ENCODE peak calls at places on chromosomes 5 and 9, in ten cellular contexts. One of them, this sample, is unnamed.

GRCh38 chr9:38058452-38059232 is 10.4 kb downstream of the SHB start:
- DNase-seq in hepatic stellate cell: no peak
- DNase-seq in iPS-NIHi11: no peak
- DNase-seq in activated CD8-positive, alpha-beta memory T cell treated with anti-CD3 and anti-CD28 coated beads for 4 hours: no peak
- DNase-seq in astrocyte of the hippocampus: no peak
- DNase-seq in progenitor cell of endocrine pancreas: no peak
- DNase-seq in brain microvascular endothelial cell: no peak
- DNase-seq in kidney tubule cell: no peak
- DNase-seq in ACHN: no peak
- DNase-seq in activated naive CD4-positive, alpha-beta T cell treated with anti-CD3 and anti-CD28 coated beads for 36 hours: no peak
- DNase-seq in this sample: no peak

GRCh38 chr9:88433583-88434240 is 45.5 kb downstream of the SPIN1 start:
- DNase-seq in hepatic stellate cell: no peak
- DNase-seq in iPS-NIHi11: no peak
- DNase-seq in activated CD8-positive, alpha-beta memory T cell treated with anti-CD3 and anti-CD28 coated beads for 4 hours: no peak
- DNase-seq in astrocyte of the hippocampus: peak; percentile 39
- DNase-seq in progenitor cell of endocrine pancreas: no peak
- DNase-seq in brain microvascular endothelial cell: peak; percentile 36
- DNase-seq in kidney tubule cell: peak; percentile 64
- DNase-seq in ACHN: peak; percentile 11
- DNase-seq in activated naive CD4-positive, alpha-beta T cell treated with anti-CD3 and anti-CD28 coated beads for 36 hours: no peak
- DNase-seq in this sample: no peak

GRCh38 chr9:113578279-113578865 is 114.8 kb downstream of the RGS3 start:
- DNase-seq in hepatic stellate cell: no peak
- DNase-seq in iPS-NIHi11: no peak
- DNase-seq in activated CD8-positive, alpha-beta memory T cell treated with anti-CD3 and anti-CD28 coated beads for 4 hours: no peak
- DNase-seq in astrocyte of the hippocampus: no peak
- DNase-seq in progenitor cell of endocrine pancreas: no peak
- DNase-seq in brain microvascular endothelial cell: no peak
- DNase-seq in kidney tubule cell: no peak
- DNase-seq in ACHN: no peak
- DNase-seq in activated naive CD4-positive, alpha-beta T cell treated with anti-CD3 and anti-CD28 coated beads for 36 hours: peak; percentile 26
- DNase-seq in this sample: no peak

GRCh38 chr5:109451161-109451560 is 41.4 kb upstream of the PJA2 start:
- DNase-seq in hepatic stellate cell: no peak
- DNase-seq in iPS-NIHi11: peak; percentile 16
- DNase-seq in activated CD8-positive, alpha-beta memory T cell treated with anti-CD3 and anti-CD28 coated beads for 4 hours: no peak
- DNase-seq in astrocyte of the hippocampus: peak; percentile 56
- DNase-seq in progenitor cell of endocrine pancreas: no peak
- DNase-seq in brain microvascular endothelial cell: no peak
- DNase-seq in kidney tubule cell: no peak
- DNase-seq in ACHN: no peak
- DNase-seq in activated naive CD4-positive, alpha-beta T cell treated with anti-CD3 and anti-CD28 coated beads for 36 hours: no peak
- DNase-seq in this sample: no peak

GRCh38 chr5:7991125-7991821 is 122.3 kb downstream of the MTRR start:
- DNase-seq in hepatic stellate cell: no peak
- DNase-seq in iPS-NIHi11: peak; percentile 29
- DNase-seq in activated CD8-positive, alpha-beta memory T cell treated with anti-CD3 and anti-CD28 coated beads for 4 hours: no peak
- DNase-seq in astrocyte of the hippocampus: no peak
- DNase-seq in progenitor cell of endocrine pancreas: no peak
- DNase-seq in brain microvascular endothelial cell: no peak
- DNase-seq in kidney tubule cell: no peak
- DNase-seq in ACHN: peak; percentile 6
- DNase-seq in activated naive CD4-positive, alpha-beta T cell treated with anti-CD3 and anti-CD28 coated beads for 36 hours: no peak
- DNase-seq in this sample: no peak

GRCh38 chr9:90724880-90725279 is 76.7 kb upstream of the SYK start:
- DNase-seq in hepatic stellate cell: no peak
- DNase-seq in iPS-NIHi11: no peak
- DNase-seq in activated CD8-positive, alpha-beta memory T cell treated with anti-CD3 and anti-CD28 coated beads for 4 hours: no peak
- DNase-seq in astrocyte of the hippocampus: no peak
- DNase-seq in progenitor cell of endocrine pancreas: no peak
- DNase-seq in brain microvascular endothelial cell: no peak
- DNase-seq in kidney tubule cell: no peak
- DNase-seq in ACHN: no peak
- DNase-seq in activated naive CD4-positive, alpha-beta T cell treated with anti-CD3 and anti-CD28 coated beads for 36 hours: no peak
- DNase-seq in this sample: no peak

GRCh38 chr9:130319300-130319699 is 53.7 kb downstream of the HMCN2 start:
- DNase-seq in hepatic stellate cell: no peak
- DNase-seq in iPS-NIHi11: no peak
- DNase-seq in activated CD8-positive, alpha-beta memory T cell treated with anti-CD3 and anti-CD28 coated beads for 4 hours: no peak
- DNase-seq in astrocyte of the hippocampus: no peak
- DNase-seq in progenitor cell of endocrine pancreas: no peak
- DNase-seq in brain microvascular endothelial cell: no peak
- DNase-seq in kidney tubule cell: peak; percentile 4
- DNase-seq in ACHN: no peak
- DNase-seq in activated naive CD4-positive, alpha-beta T cell treated with anti-CD3 and anti-CD28 coated beads for 36 hours: no peak
- DNase-seq in this sample: no peak

GRCh38 chr5:125835293-125836172 is 587.7 kb upstream of the GRAMD2B start:
- DNase-seq in hepatic stellate cell: peak; percentile 22
- DNase-seq in iPS-NIHi11: peak; percentile 61
- DNase-seq in activated CD8-positive, alpha-beta memory T cell treated with anti-CD3 and anti-CD28 coated beads for 4 hours: no peak
- DNase-seq in astrocyte of the hippocampus: peak; percentile 66
- DNase-seq in progenitor cell of endocrine pancreas: peak; percentile 22
- DNase-seq in brain microvascular endothelial cell: peak; percentile 39
- DNase-seq in kidney tubule cell: peak; percentile 53
- DNase-seq in ACHN: peak; percentile 49
- DNase-seq in activated naive CD4-positive, alpha-beta T cell treated with anti-CD3 and anti-CD28 coated beads for 36 hours: no peak
- DNase-seq in this sample: no peak

GRCh38 chr9:17462869-17463464 is 115.9 kb upstream of the SH3GL2 start:
- DNase-seq in hepatic stellate cell: peak; percentile 4
- DNase-seq in iPS-NIHi11: peak; percentile 41
- DNase-seq in activated CD8-positive, alpha-beta memory T cell treated with anti-CD3 and anti-CD28 coated beads for 4 hours: no peak
- DNase-seq in astrocyte of the hippocampus: peak; percentile 78
- DNase-seq in progenitor cell of endocrine pancreas: no peak
- DNase-seq in brain microvascular endothelial cell: peak; percentile 45
- DNase-seq in kidney tubule cell: peak; percentile 59
- DNase-seq in ACHN: peak; percentile 55
- DNase-seq in activated naive CD4-positive, alpha-beta T cell treated with anti-CD3 and anti-CD28 coated beads for 36 hours: peak; percentile 32
- DNase-seq in this sample: no peak

GRCh38 chr5:131983244-131983771 is 28.1 kb downstream of the ACSL6 start:
- DNase-seq in hepatic stellate cell: no peak
- DNase-seq in iPS-NIHi11: no peak
- DNase-seq in activated CD8-positive, alpha-beta memory T cell treated with anti-CD3 and anti-CD28 coated beads for 4 hours: no peak
- DNase-seq in astrocyte of the hippocampus: peak; percentile 80
- DNase-seq in progenitor cell of endocrine pancreas: no peak
- DNase-seq in brain microvascular endothelial cell: no peak
- DNase-seq in kidney tubule cell: no peak
- DNase-seq in ACHN: no peak
- DNase-seq in activated naive CD4-positive, alpha-beta T cell treated with anti-CD3 and anti-CD28 coated beads for 36 hours: no peak
- DNase-seq in this sample: no peak

GRCh38 chr5:84374568-84374967 is 10.1 kb downstream of the EDIL3 start:
- DNase-seq in hepatic stellate cell: no peak
- DNase-seq in iPS-NIHi11: no peak
- DNase-seq in activated CD8-positive, alpha-beta memory T cell treated with anti-CD3 and anti-CD28 coated beads for 4 hours: no peak
- DNase-seq in astrocyte of the hippocampus: no peak
- DNase-seq in progenitor cell of endocrine pancreas: no peak
- DNase-seq in brain microvascular endothelial cell: peak; percentile 29
- DNase-seq in kidney tubule cell: peak; percentile 81
- DNase-seq in ACHN: no peak
- DNase-seq in activated naive CD4-positive, alpha-beta T cell treated with anti-CD3 and anti-CD28 coated beads for 36 hours: no peak
- DNase-seq in this sample: no peak